ENCODE peak calls at places on chromosomes 7 and 10, in seven cellular contexts. S is NCI-H2081; I is brain microvascular endothelial cell; Z is A172; O is LoVo; H is stimulated activated CD4-positive, alpha-beta T cell treated with anti-CD3 and anti-CD28 coated beads, Interleukin-12 subunit alpha, Interleukin-12 subunit beta, amount 100 ng/mL, for 48 hours; Q is IMR-90. N is an unnamed sample.

GRCh38 chr10:97333601-97334369 is 744 bp downstream of the FRAT2 start:
- DNase-seq in I (peak; percentile 38), Q (peak; percentile 45), O (no peak), H (no peak), Z (no peak), S (no peak), N (no peak)

GRCh38 chr10:133421336-133422222 is 2.8 kb downstream of the SPRN start:
- DNase-seq in H (no peak), Z (no peak), Q (no peak), S (no peak), O (no peak), I (no peak), N (no peak)

GRCh38 chr10:117373848-117374505 is 1.3 kb downstream of the PDZD8 start:
- DNase-seq in H (peak; percentile 8), I (no peak), O (no peak), Q (peak; percentile 51), S (no peak), Z (peak; percentile 43), N (peak; percentile 34)

GRCh38 chr10:7986851-7987250 is 67.6 kb upstream of the GATA3 start:
- DNase-seq in I (peak; percentile 12), Z (peak; percentile 10), H (no peak), O (peak; percentile 3), S (no peak), Q (peak; percentile 58), N (no peak)

GRCh38 chr7:11077816-11078215 is 104.1 kb downstream of the PHF14 start:
- DNase-seq in H (no peak), O (no peak), Q (no peak), S (no peak), Z (no peak), I (no peak), N (no peak)

GRCh38 chr10:26566525-26567348 is 128.6 kb downstream of the APBB1IP start:
- DNase-seq in O (no peak), H (no peak), S (peak; percentile 13), I (no peak), Q (no peak), Z (no peak), N (no peak)

GRCh38 chr10:48604408-48605263 is at the start of gene ARHGAP22:
- DNase-seq in S (peak; percentile 19), H (no peak), I (peak; percentile 31), Z (no peak), O (peak; percentile 32), Q (peak; percentile 29), N (peak; percentile 13)

GRCh38 chr7:43856996-43857395 is 12.3 kb downstream of the MRPS24 start:
- DNase-seq in O (no peak), Z (peak; percentile 57), S (no peak), I (peak; percentile 9), Q (peak; percentile 58), H (no peak), N (no peak)

GRCh38 chr7:125241548-125241947 is 311.9 kb upstream of the POT1 start:
- DNase-seq in O (no peak), Q (no peak), Z (no peak), I (no peak), H (no peak), S (no peak), N (no peak)

GRCh38 chr7:47516985-47517590 is 64.8 kb downstream of the TNS3 start:
- DNase-seq in S (peak; percentile 84), I (no peak), Q (no peak), H (no peak), O (peak; percentile 19), Z (no peak), N (no peak)

GRCh38 chr7:50739744-50740455 is 42.8 kb downstream of the GRB10 start:
- DNase-seq in S (no peak), I (no peak), O (no peak), H (peak; percentile 16), Z (no peak), Q (no peak), N (peak; percentile 1)

GRCh38 chr10:129580010-129580409 is 113.0 kb downstream of the MGMT start:
- DNase-seq in O (no peak), Q (no peak), Z (no peak), H (no peak), I (no peak), S (no peak), N (no peak)

GRCh38 chr10:126262186-126262838 is 126.0 kb downstream of the ADAM12 start:
- DNase-seq in O (no peak), Z (no peak), Q (no peak), S (no peak), H (no peak), I (no peak), N (no peak)

GRCh38 chr10:60521974-60522405 is 132.3 kb upstream of the ANK3 start:
- DNase-seq in I (peak; percentile 53), O (no peak), H (no peak), S (peak; percentile 75), Q (peak; percentile 4), Z (peak; percentile 86), N (no peak)

GRCh38 chr7:101859411-101860106 is 42.1 kb downstream of the CUX1 start:
- DNase-seq in I (no peak), Q (no peak), S (no peak), O (no peak), H (no peak), Z (no peak), N (no peak)

GRCh38 chr7:101567231-101567630 is 61.9 kb downstream of the MYL10 start:
- DNase-seq in H (no peak), S (peak; percentile 50), I (no peak), O (no peak), Z (no peak), Q (no peak), N (no peak)

GRCh38 chr7:91557789-91558396 is 293.7 kb downstream of the FZD1 start:
- DNase-seq in O (peak; percentile 78), H (no peak), Z (peak; percentile 97), Q (peak; percentile 39), I (peak; percentile 92), S (no peak), N (peak; percentile 93)

GRCh38 chr7:44385384-44386138 is 60.2 kb upstream of the CAMK2B start:
- DNase-seq in Q (no peak), O (no peak), I (no peak), S (no peak), Z (no peak), H (no peak), N (peak; percentile 29)

GRCh38 chr7:149753370-149754233 is 19.8 kb downstream of the ZNF467 start:
- DNase-seq in H (no peak), Q (peak; percentile 25), S (peak; percentile 41), O (peak; percentile 35), Z (peak; percentile 17), I (peak; percentile 29), N (no peak)

GRCh38 chr10:123301077-123301875 is 147.1 kb downstream of the BUB3 start:
- DNase-seq in H (no peak), I (no peak), S (no peak), Z (peak; percentile 62), O (no peak), Q (no peak), N (peak; percentile 4)

GRCh38 chr10:117112220-117112619 is 25.9 kb downstream of the VAX1 start:
- DNase-seq in I (no peak), Z (no peak), Q (no peak), H (no peak), S (no peak), O (no peak), N (no peak)

GRCh38 chr10:35214607-35215020 is 88.0 kb downstream of the CREM start:
- DNase-seq in Z (no peak), H (no peak), I (no peak), S (no peak), O (no peak), Q (no peak), N (no peak)

GRCh38 chr7:41628926-41629325 is 74.0 kb downstream of the INHBA start:
- DNase-seq in Q (peak; percentile 66), H (no peak), S (no peak), I (no peak), Z (peak; percentile 39), O (no peak), N (peak; percentile 51)

GRCh38 chr7:28957822-28958234 is 302 bp downstream of the TRIL start:
- DNase-seq in H (no peak), S (no peak), Z (no peak), I (no peak), O (no peak), Q (no peak), N (no peak)

GRCh38 chr10:33631991-33632390 is 297.5 kb upstream of the NRP1 start:
- DNase-seq in I (no peak), H (no peak), S (no peak), Z (no peak), Q (no peak), O (no peak), N (no peak)

GRCh38 chr10:5399332-5399731 is 5.3 kb downstream of the TUBAL3 start:
- DNase-seq in Z (no peak), H (no peak), I (no peak), O (no peak), S (no peak), Q (no peak), N (no peak)

GRCh38 chr7:106611911-106612310 is 49.0 kb downstream of the CCDC71L start:
- DNase-seq in I (no peak), Z (no peak), H (no peak), O (no peak), S (no peak), Q (no peak), N (no peak)

GRCh38 chr10:43170491-43170890 is 32.2 kb downstream of the CSGALNACT2 start:
- DNase-seq in S (no peak), H (no peak), Q (peak; percentile 30), I (no peak), O (no peak), Z (no peak), N (peak; percentile 9)

GRCh38 chr10:69451209-69451783 is at the start of gene TSPAN15:
- DNase-seq in I (peak; percentile 70), O (peak; percentile 89), Q (peak; percentile 46), Z (peak; percentile 64), S (peak; percentile 94), H (peak; percentile 77), N (peak; percentile 69)

GRCh38 chr10:22712246-22712958 is 2.0 kb downstream of the PIP4K2A start:
- DNase-seq in S (no peak), I (peak; percentile 24), H (no peak), Q (peak; percentile 41), Z (no peak), O (no peak), N (peak; percentile 28)

GRCh38 chr7:915291-916218 is 38.9 kb downstream of the ADAP1 start:
- DNase-seq in S (no peak), Q (no peak), Z (no peak), H (no peak), I (no peak), O (no peak), N (no peak)

GRCh38 chr7:144824360-144824759 is 11.5 kb downstream of the TPK1 start:
- DNase-seq in Z (peak; percentile 76), S (no peak), H (no peak), Q (peak; percentile 36), I (peak; percentile 8), O (peak; percentile 38), N (peak; percentile 94)

GRCh38 chr7:154795437-154795836 is 207.5 kb downstream of the PAXIP1 start:
- DNase-seq in I (no peak), H (no peak), Z (no peak), S (peak; percentile 50), Q (no peak), O (no peak), N (no peak)

GRCh38 chr10:97039538-97040247 is 146.1 kb downstream of the SLIT1 start:
- DNase-seq in I (no peak), O (no peak), H (no peak), Z (no peak), S (no peak), Q (no peak), N (no peak)

GRCh38 chr10:126421745-126422144 is 33.5 kb upstream of the ADAM12 start:
- DNase-seq in S (no peak), O (peak; percentile 21), Q (peak; percentile 90), I (peak; percentile 97), Z (peak; percentile 90), H (no peak), N (peak; percentile 3)